ENCODE peak calls at places on chromosomes 4 and X, in nine cellular contexts. One of them, this sample, is unnamed.

GRCh38 chr4:24137963-24138601 is 248.2 kb upstream of the PPARGC1A start:
- DNase-seq in H9: no peak
- DNase-seq in activated CD4-positive, alpha-beta memory T cell treated with anti-CD3 and anti-CD28 coated beads, Interleukin-2, amount 10 ng/mL, durations not matched to agents 7 days and 5 days: no peak
- DNase-seq in Right ventricle myocardium superior: no peak
- DNase-seq in tibial artery: no peak
- DNase-seq in renal cortical epithelial cell: peak
- DNase-seq in stimulated activated naive CD4-positive, alpha-beta T cell treated with Interleukin-2 at 50 U/mL for 16 hours: no peak
- DNase-seq in activated T-helper 2 cell treated with anti-CD3 and anti-CD28 coated beads, Interferon-gamma antibody, Interleukin-2, Interleukin-4, amounts not matched to agents 10 μg/mL and 5 μg/mL and 100 μg/mL, durations not matched to agents 14 hours and 24 hours and 36 hours: no peak
- DNase-seq in activated naive CD4-positive, alpha-beta T cell: no peak
- DNase-seq in this sample: no peak

GRCh38 chrX:25721564-25721963 is 416.6 kb upstream of the MAGEB18 start:
- DNase-seq in renal cortical epithelial cell: peak
- DNase-seq in H9: no peak
- DNase-seq in Right ventricle myocardium superior: no peak
- DNase-seq in stimulated activated naive CD4-positive, alpha-beta T cell treated with Interleukin-2 at 50 U/mL for 16 hours: no peak
- DNase-seq in activated CD4-positive, alpha-beta memory T cell treated with anti-CD3 and anti-CD28 coated beads, Interleukin-2, amount 10 ng/mL, durations not matched to agents 7 days and 5 days: no peak
- DNase-seq in activated naive CD4-positive, alpha-beta T cell: no peak
- DNase-seq in tibial artery: no peak
- DNase-seq in activated T-helper 2 cell treated with anti-CD3 and anti-CD28 coated beads, Interferon-gamma antibody, Interleukin-2, Interleukin-4, amounts not matched to agents 10 μg/mL and 5 μg/mL and 100 μg/mL, durations not matched to agents 14 hours and 24 hours and 36 hours: no peak
- DNase-seq in this sample: no peak

GRCh38 chrX:4253092-4253491 is 539.6 kb upstream of the PRKX start:
- DNase-seq in tibial artery: no peak
- DNase-seq in stimulated activated naive CD4-positive, alpha-beta T cell treated with Interleukin-2 at 50 U/mL for 16 hours: no peak
- DNase-seq in activated naive CD4-positive, alpha-beta T cell: no peak
- DNase-seq in renal cortical epithelial cell: no peak
- DNase-seq in H9: no peak
- DNase-seq in activated CD4-positive, alpha-beta memory T cell treated with anti-CD3 and anti-CD28 coated beads, Interleukin-2, amount 10 ng/mL, durations not matched to agents 7 days and 5 days: no peak
- DNase-seq in Right ventricle myocardium superior: no peak
- DNase-seq in activated T-helper 2 cell treated with anti-CD3 and anti-CD28 coated beads, Interferon-gamma antibody, Interleukin-2, Interleukin-4, amounts not matched to agents 10 μg/mL and 5 μg/mL and 100 μg/mL, durations not matched to agents 14 hours and 24 hours and 36 hours: no peak
- DNase-seq in this sample: no peak

GRCh38 chr4:39348371-39349265 is 17.5 kb downstream of the RFC1 start:
- DNase-seq in renal cortical epithelial cell: no peak
- DNase-seq in activated naive CD4-positive, alpha-beta T cell: no peak
- DNase-seq in tibial artery: no peak
- DNase-seq in activated T-helper 2 cell treated with anti-CD3 and anti-CD28 coated beads, Interferon-gamma antibody, Interleukin-2, Interleukin-4, amounts not matched to agents 10 μg/mL and 5 μg/mL and 100 μg/mL, durations not matched to agents 14 hours and 24 hours and 36 hours: no peak
- DNase-seq in activated CD4-positive, alpha-beta memory T cell treated with anti-CD3 and anti-CD28 coated beads, Interleukin-2, amount 10 ng/mL, durations not matched to agents 7 days and 5 days: no peak
- DNase-seq in H9: no peak
- DNase-seq in Right ventricle myocardium superior: no peak
- DNase-seq in stimulated activated naive CD4-positive, alpha-beta T cell treated with Interleukin-2 at 50 U/mL for 16 hours: no peak
- DNase-seq in this sample: no peak

GRCh38 chr4:142365386-142365785 is 480.7 kb downstream of the INPP4B start:
- DNase-seq in stimulated activated naive CD4-positive, alpha-beta T cell treated with Interleukin-2 at 50 U/mL for 16 hours: no peak
- DNase-seq in activated T-helper 2 cell treated with anti-CD3 and anti-CD28 coated beads, Interferon-gamma antibody, Interleukin-2, Interleukin-4, amounts not matched to agents 10 μg/mL and 5 μg/mL and 100 μg/mL, durations not matched to agents 14 hours and 24 hours and 36 hours: no peak
- DNase-seq in H9: no peak
- DNase-seq in activated naive CD4-positive, alpha-beta T cell: no peak
- DNase-seq in activated CD4-positive, alpha-beta memory T cell treated with anti-CD3 and anti-CD28 coated beads, Interleukin-2, amount 10 ng/mL, durations not matched to agents 7 days and 5 days: no peak
- DNase-seq in tibial artery: no peak
- DNase-seq in Right ventricle myocardium superior: no peak
- DNase-seq in renal cortical epithelial cell: peak
- DNase-seq in this sample: no peak

GRCh38 chrX:94758130-94758529 is 1084.1 kb downstream of the FAM133A start:
- DNase-seq in activated CD4-positive, alpha-beta memory T cell treated with anti-CD3 and anti-CD28 coated beads, Interleukin-2, amount 10 ng/mL, durations not matched to agents 7 days and 5 days: no peak
- DNase-seq in H9: no peak
- DNase-seq in activated naive CD4-positive, alpha-beta T cell: no peak
- DNase-seq in tibial artery: no peak
- DNase-seq in activated T-helper 2 cell treated with anti-CD3 and anti-CD28 coated beads, Interferon-gamma antibody, Interleukin-2, Interleukin-4, amounts not matched to agents 10 μg/mL and 5 μg/mL and 100 μg/mL, durations not matched to agents 14 hours and 24 hours and 36 hours: no peak
- DNase-seq in Right ventricle myocardium superior: no peak
- DNase-seq in renal cortical epithelial cell: no peak
- DNase-seq in stimulated activated naive CD4-positive, alpha-beta T cell treated with Interleukin-2 at 50 U/mL for 16 hours: no peak
- DNase-seq in this sample: no peak

GRCh38 chr4:90349632-90350031 is 222.4 kb downstream of the CCSER1 start:
- DNase-seq in H9: no peak
- DNase-seq in activated T-helper 2 cell treated with anti-CD3 and anti-CD28 coated beads, Interferon-gamma antibody, Interleukin-2, Interleukin-4, amounts not matched to agents 10 μg/mL and 5 μg/mL and 100 μg/mL, durations not matched to agents 14 hours and 24 hours and 36 hours: no peak
- DNase-seq in Right ventricle myocardium superior: no peak
- DNase-seq in tibial artery: no peak
- DNase-seq in renal cortical epithelial cell: peak
- DNase-seq in activated CD4-positive, alpha-beta memory T cell treated with anti-CD3 and anti-CD28 coated beads, Interleukin-2, amount 10 ng/mL, durations not matched to agents 7 days and 5 days: no peak
- DNase-seq in stimulated activated naive CD4-positive, alpha-beta T cell treated with Interleukin-2 at 50 U/mL for 16 hours: no peak
- DNase-seq in activated naive CD4-positive, alpha-beta T cell: no peak
- DNase-seq in this sample: no peak

GRCh38 chrX:41705680-41706374 is 17.1 kb downstream of the GPR34 start:
- DNase-seq in renal cortical epithelial cell: no peak
- DNase-seq in Right ventricle myocardium superior: no peak
- DNase-seq in activated naive CD4-positive, alpha-beta T cell: no peak
- DNase-seq in tibial artery: no peak
- DNase-seq in H9: no peak
- DNase-seq in stimulated activated naive CD4-positive, alpha-beta T cell treated with Interleukin-2 at 50 U/mL for 16 hours: no peak
- DNase-seq in activated CD4-positive, alpha-beta memory T cell treated with anti-CD3 and anti-CD28 coated beads, Interleukin-2, amount 10 ng/mL, durations not matched to agents 7 days and 5 days: no peak
- DNase-seq in activated T-helper 2 cell treated with anti-CD3 and anti-CD28 coated beads, Interferon-gamma antibody, Interleukin-2, Interleukin-4, amounts not matched to agents 10 μg/mL and 5 μg/mL and 100 μg/mL, durations not matched to agents 14 hours and 24 hours and 36 hours: no peak
- DNase-seq in this sample: no peak

GRCh38 chr4:140018931-140019618 is 134.9 kb downstream of the MAML3 start:
- DNase-seq in Right ventricle myocardium superior: no peak
- DNase-seq in tibial artery: no peak
- DNase-seq in renal cortical epithelial cell: no peak
- DNase-seq in H9: no peak
- DNase-seq in activated CD4-positive, alpha-beta memory T cell treated with anti-CD3 and anti-CD28 coated beads, Interleukin-2, amount 10 ng/mL, durations not matched to agents 7 days and 5 days: no peak
- DNase-seq in activated naive CD4-positive, alpha-beta T cell: no peak
- DNase-seq in stimulated activated naive CD4-positive, alpha-beta T cell treated with Interleukin-2 at 50 U/mL for 16 hours: no peak
- DNase-seq in activated T-helper 2 cell treated with anti-CD3 and anti-CD28 coated beads, Interferon-gamma antibody, Interleukin-2, Interleukin-4, amounts not matched to agents 10 μg/mL and 5 μg/mL and 100 μg/mL, durations not matched to agents 14 hours and 24 hours and 36 hours: no peak
- DNase-seq in this sample: no peak

GRCh38 chrX:56813318-56813837 is 84.3 kb downstream of the NBDY start:
- DNase-seq in H9: peak
- DNase-seq in renal cortical epithelial cell: peak
- DNase-seq in activated naive CD4-positive, alpha-beta T cell: peak
- DNase-seq in stimulated activated naive CD4-positive, alpha-beta T cell treated with Interleukin-2 at 50 U/mL for 16 hours: peak
- DNase-seq in Right ventricle myocardium superior: no peak
- DNase-seq in tibial artery: peak
- DNase-seq in activated CD4-positive, alpha-beta memory T cell treated with anti-CD3 and anti-CD28 coated beads, Interleukin-2, amount 10 ng/mL, durations not matched to agents 7 days and 5 days: peak
- DNase-seq in activated T-helper 2 cell treated with anti-CD3 and anti-CD28 coated beads, Interferon-gamma antibody, Interleukin-2, Interleukin-4, amounts not matched to agents 10 μg/mL and 5 μg/mL and 100 μg/mL, durations not matched to agents 14 hours and 24 hours and 36 hours: peak
- DNase-seq in this sample: no peak

GRCh38 chr4:149972407-149972806 is 105.8 kb upstream of the DCLK2 start:
- DNase-seq in activated CD4-positive, alpha-beta memory T cell treated with anti-CD3 and anti-CD28 coated beads, Interleukin-2, amount 10 ng/mL, durations not matched to agents 7 days and 5 days: no peak
- DNase-seq in tibial artery: no peak
- DNase-seq in renal cortical epithelial cell: no peak
- DNase-seq in activated naive CD4-positive, alpha-beta T cell: no peak
- DNase-seq in activated T-helper 2 cell treated with anti-CD3 and anti-CD28 coated beads, Interferon-gamma antibody, Interleukin-2, Interleukin-4, amounts not matched to agents 10 μg/mL and 5 μg/mL and 100 μg/mL, durations not matched to agents 14 hours and 24 hours and 36 hours: no peak
- DNase-seq in stimulated activated naive CD4-positive, alpha-beta T cell treated with Interleukin-2 at 50 U/mL for 16 hours: no peak
- DNase-seq in H9: no peak
- DNase-seq in Right ventricle myocardium superior: no peak
- DNase-seq in this sample: no peak

GRCh38 chrX:24125028-24125612 is 24.4 kb upstream of the ZFX start:
- DNase-seq in renal cortical epithelial cell: no peak
- DNase-seq in activated T-helper 2 cell treated with anti-CD3 and anti-CD28 coated beads, Interferon-gamma antibody, Interleukin-2, Interleukin-4, amounts not matched to agents 10 μg/mL and 5 μg/mL and 100 μg/mL, durations not matched to agents 14 hours and 24 hours and 36 hours: no peak
- DNase-seq in tibial artery: no peak
- DNase-seq in stimulated activated naive CD4-positive, alpha-beta T cell treated with Interleukin-2 at 50 U/mL for 16 hours: no peak
- DNase-seq in activated CD4-positive, alpha-beta memory T cell treated with anti-CD3 and anti-CD28 coated beads, Interleukin-2, amount 10 ng/mL, durations not matched to agents 7 days and 5 days: no peak
- DNase-seq in H9: no peak
- DNase-seq in activated naive CD4-positive, alpha-beta T cell: no peak
- DNase-seq in Right ventricle myocardium superior: no peak
- DNase-seq in this sample: no peak

GRCh38 chr4:23874536-23874901 is 15.3 kb downstream of the PPARGC1A start:
- DNase-seq in renal cortical epithelial cell: no peak
- DNase-seq in activated naive CD4-positive, alpha-beta T cell: no peak
- DNase-seq in stimulated activated naive CD4-positive, alpha-beta T cell treated with Interleukin-2 at 50 U/mL for 16 hours: no peak
- DNase-seq in tibial artery: no peak
- DNase-seq in H9: no peak
- DNase-seq in Right ventricle myocardium superior: no peak
- DNase-seq in activated T-helper 2 cell treated with anti-CD3 and anti-CD28 coated beads, Interferon-gamma antibody, Interleukin-2, Interleukin-4, amounts not matched to agents 10 μg/mL and 5 μg/mL and 100 μg/mL, durations not matched to agents 14 hours and 24 hours and 36 hours: no peak
- DNase-seq in activated CD4-positive, alpha-beta memory T cell treated with anti-CD3 and anti-CD28 coated beads, Interleukin-2, amount 10 ng/mL, durations not matched to agents 7 days and 5 days: no peak
- DNase-seq in this sample: no peak

GRCh38 chrX:41870719-41871151 is 52.6 kb downstream of the CASK start:
- DNase-seq in stimulated activated naive CD4-positive, alpha-beta T cell treated with Interleukin-2 at 50 U/mL for 16 hours: no peak
- DNase-seq in activated T-helper 2 cell treated with anti-CD3 and anti-CD28 coated beads, Interferon-gamma antibody, Interleukin-2, Interleukin-4, amounts not matched to agents 10 μg/mL and 5 μg/mL and 100 μg/mL, durations not matched to agents 14 hours and 24 hours and 36 hours: no peak
- DNase-seq in Right ventricle myocardium superior: no peak
- DNase-seq in activated CD4-positive, alpha-beta memory T cell treated with anti-CD3 and anti-CD28 coated beads, Interleukin-2, amount 10 ng/mL, durations not matched to agents 7 days and 5 days: no peak
- DNase-seq in tibial artery: no peak
- DNase-seq in H9: no peak
- DNase-seq in activated naive CD4-positive, alpha-beta T cell: no peak
- DNase-seq in renal cortical epithelial cell: no peak
- DNase-seq in this sample: no peak

GRCh38 chrX:104670051-104670450 is 104.1 kb downstream of the IL1RAPL2 start:
- DNase-seq in tibial artery: no peak
- DNase-seq in stimulated activated naive CD4-positive, alpha-beta T cell treated with Interleukin-2 at 50 U/mL for 16 hours: no peak
- DNase-seq in H9: no peak
- DNase-seq in activated naive CD4-positive, alpha-beta T cell: no peak
- DNase-seq in renal cortical epithelial cell: no peak
- DNase-seq in activated T-helper 2 cell treated with anti-CD3 and anti-CD28 coated beads, Interferon-gamma antibody, Interleukin-2, Interleukin-4, amounts not matched to agents 10 μg/mL and 5 μg/mL and 100 μg/mL, durations not matched to agents 14 hours and 24 hours and 36 hours: no peak
- DNase-seq in activated CD4-positive, alpha-beta memory T cell treated with anti-CD3 and anti-CD28 coated beads, Interleukin-2, amount 10 ng/mL, durations not matched to agents 7 days and 5 days: no peak
- DNase-seq in Right ventricle myocardium superior: no peak
- DNase-seq in this sample: no peak

This sample was measured in iPS DF 19.7.